ENCODE peak calls at places on chromosomes 3 and 15, in eight cellular contexts. V is gastrocnemius medialis, E is adrenal gland, Q is breast epithelium, W is tibial nerve, H is heart right ventricle, U is stomach, B is left ventricle myocardium inferior. D is an unnamed sample. For H3K4me1, the result is how much of the 10 kb centered on the place peaks cover.

GRCh38 chr15:66456211-66456610 is 41.4 kb downstream of the SNAPC5 start:
- DNase-seq in U (no peak), B (no peak), Q (no peak), W (no peak), H (no peak), V (no peak), E (no peak), D (no peak)

GRCh38 chr3:143120716-143121239 is 1.2 kb downstream of the CHST2 start:
- DNase-seq in H (peak), V (no peak), B (no peak), Q (no peak), E (no peak), W (no peak), U (peak), D (no peak)

GRCh38 chr3:125011941-125012340 is 43.9 kb downstream of the HEG1 start:
- DNase-seq in V (no peak), B (no peak), H (no peak), E (no peak), U (no peak), W (no peak), Q (no peak), D (no peak)

GRCh38 chr15:42084465-42085235 is 9.7 kb downstream of the PLA2G4D start:
- DNase-seq in U (peak), W (peak), E (peak), Q (peak), V (peak), H (peak), B (peak), D (no peak)

GRCh38 chr15:75104804-75105557 is 81.6 kb downstream of the PPCDC start:
- DNase-seq in W (no peak), V (peak), U (no peak), E (no peak), B (no peak), H (no peak), Q (no peak), D (no peak)

GRCh38 chr3:131328739-131329138 is 52.8 kb upstream of the NUDT16 start:
- DNase-seq in B (no peak), Q (no peak), E (no peak), W (no peak), H (no peak), V (no peak), U (no peak), D (no peak)

GRCh38 chr3:123586131-123586530 is 1.3 kb upstream of the HACD2 start:
- DNase-seq in W (no peak), Q (no peak), E (peak), H (no peak), U (peak), B (no peak), V (no peak), D (no peak)

GRCh38 chr3:58062469-58062868 is 54.2 kb downstream of the FLNB start:
- DNase-seq in H (no peak), W (no peak), E (no peak), B (no peak), U (no peak), V (no peak), Q (no peak), D (no peak)

GRCh38 chr15:43194775-43195174 is 9.6 kb downstream of the CCNDBP1 start:
- DNase-seq in E (no peak), Q (no peak), W (no peak), U (no peak), B (no peak), H (no peak), V (no peak), D (no peak)

GRCh38 chr15:76465728-76466127 is 129.2 kb downstream of the ISL2 start:
- DNase-seq in B (no peak), H (no peak), W (no peak), U (no peak), Q (no peak), E (no peak), V (no peak), D (no peak)

GRCh38 chr3:58529516-58530353 is 7.3 kb downstream of the ACOX2 start:
- DNase-seq in W (no peak), E (no peak), H (no peak), U (no peak), V (no peak), B (no peak), Q (no peak), D (no peak)

GRCh38 chr15:68271854-68272471 is 5.6 kb upstream of the FEM1B start:
- DNase-seq in W (no peak), V (peak), E (peak), H (peak), U (no peak), Q (peak), B (no peak), D (no peak)

GRCh38 chr3:170507063-170507462 is 78.8 kb downstream of the SLC7A14 start:
- DNase-seq in Q (no peak), E (no peak), V (no peak), U (no peak), H (no peak), B (no peak), W (no peak), D (no peak)

GRCh38 chr15:86773766-86774165 is 694.1 kb downstream of the AGBL1 start:
- DNase-seq in Q (no peak), H (no peak), W (no peak), V (no peak), B (no peak), E (no peak), U (no peak), D (no peak)

GRCh38 chr15:24956131-24956838 is 1.5 kb downstream of the SNRPN start:
- DNase-seq in U (peak), E (peak), V (peak), W (no peak), H (peak), B (peak), Q (peak), D (peak)

GRCh38 chr3:15289661-15290060 is 42.7 kb downstream of the SH3BP5 start:
- DNase-seq in H (no peak), U (no peak), W (no peak), B (no peak), E (no peak), V (no peak), Q (no peak), D (no peak)

GRCh38 chr3:119891944-119892721 is 110.2 kb downstream of the NR1I2 start:
- DNase-seq in E (peak), B (no peak), W (no peak), U (peak), V (peak), H (no peak), Q (no peak), D (no peak)

GRCh38 chr15:51380999-51381806 is 39.7 kb downstream of the GLDN start:
- DNase-seq in B (no peak), Q (no peak), E (peak), U (peak), V (peak), H (no peak), W (no peak), D (peak)

GRCh38 chr3:169146866-169147245 is 516.7 kb downstream of the MECOM start:
- DNase-seq in W (no peak), E (no peak), B (no peak), V (no peak), H (no peak), Q (no peak), U (no peak), D (no peak)

GRCh38 chr15:76553564-76553963 is 217.0 kb downstream of the ISL2 start:
- DNase-seq in E (no peak), V (no peak), Q (no peak), W (no peak), H (no peak), U (no peak), B (no peak), D (no peak)

GRCh38 chr15:100901296-100901695 is 17.9 kb upstream of the LRRK1 start:
- DNase-seq in Q (no peak), U (no peak), E (no peak), B (no peak), V (no peak), W (no peak), H (no peak), D (no peak)

GRCh38 chr15:70258369-70259029 is 160.8 kb upstream of the TLE3 start:
- DNase-seq in E (no peak), Q (no peak), B (peak), H (no peak), U (no peak), W (no peak), V (no peak), D (no peak)

GRCh38 chr3:171824824-171825221 is 14.5 kb upstream of the PLD1 start:
- DNase-seq in U (no peak), W (no peak), B (no peak), E (no peak), H (no peak), Q (no peak), V (no peak), D (no peak)

GRCh38 chr3:18847583-18848197 is 300.6 kb upstream of the KCNH8 start:
- DNase-seq in W (no peak), H (no peak), E (no peak), V (no peak), B (no peak), Q (no peak), U (no peak), D (no peak)

GRCh38 chr15:78913012-78913411 is 31.8 kb downstream of the CTSH start:
- DNase-seq in U (no peak), E (no peak), V (no peak), W (no peak), B (no peak), Q (no peak), H (no peak), D (no peak)
- H3K4me1 ChIP-seq in U (under half), E (half or more), V (under half), W (under half), B (half or more), Q (under half), H (half or more), D (half or more)

GRCh38 chr3:184800349-184800748 is 11.6 kb upstream of the VPS8 start:
- DNase-seq in B (no peak), V (no peak), Q (no peak), U (peak), W (no peak), E (no peak), H (no peak), D (no peak)
- H3K27ac ChIP-seq in B (no peak), V (no peak), Q (no peak), U (peak), W (no peak), E (no peak), H (no peak), D (no peak)

DNA sequence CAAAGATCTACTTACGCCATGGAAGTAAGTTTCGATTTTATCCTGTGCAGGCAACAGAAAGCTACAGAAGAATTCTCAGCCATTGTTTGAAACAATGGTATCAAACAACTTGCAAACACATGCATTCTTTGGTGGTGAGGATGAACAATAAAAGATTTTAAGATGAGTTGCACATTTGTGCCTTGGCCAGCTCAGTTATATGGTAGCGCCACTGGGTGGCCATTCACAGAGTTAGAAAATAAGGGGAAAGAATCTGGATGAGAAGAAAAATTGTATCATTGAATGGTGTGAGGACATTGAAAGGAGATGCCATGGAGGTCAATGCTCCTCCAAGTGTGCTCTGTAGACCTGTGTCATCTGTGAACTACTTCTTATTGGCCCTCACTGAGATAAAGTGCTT is 11.6 kb downstream of the CADPS start:
- DNase-seq in U (no peak), H (no peak), Q (no peak), V (no peak), B (no peak), W (no peak), E (no peak), D (no peak)
- TF ChIP-seq CTCF in U (no peak), H (no peak), Q (no peak), V (no peak), B (no peak), W (no peak), E (no peak), D (no peak)

GRCh38 chr3:74129611-74130010 is 484.8 kb downstream of the CNTN3 start:
- DNase-seq in H (no peak), V (no peak), E (no peak), B (no peak), Q (no peak), U (no peak), W (no peak), D (no peak)
- H3K4me1 ChIP-seq in H (under half), V (under half), E (under half), B (under half), Q (under half), U (under half), W (under half), D (under half)